ENCODE peak calls at places on chromosomes 7 and 10, in six cellular contexts. H is RCC 7860; B is GM12891; E is endothelial cell; X is CD8-positive, alpha-beta memory T cell; A is left colon. Y is an unnamed sample.

GRCh38 chr7:150633926-150634325 is 1.7 kb upstream of the GIMAP6 start:
- DNase-seq in H (no peak), B (no peak), E (no peak), X (no peak), A (no peak), Y (no peak)

GRCh38 chr7:135911091-135911490 is 66.1 kb downstream of the MTPN start:
- DNase-seq in H (no peak), B (no peak), E (no peak), X (no peak), A (peak), Y (peak)

GRCh38 chr10:5400843-5401242 is 3.8 kb downstream of the TUBAL3 start:
- DNase-seq in H (no peak), B (no peak), E (no peak), X (no peak), A (no peak), Y (no peak)

GRCh38 chr7:27587429-27587828 is 75.3 kb downstream of the HIBADH start:
- DNase-seq in H (no peak), B (no peak), E (no peak), X (no peak), A (no peak), Y (peak)

GRCh38 chr7:145156834-145157233 is 321.0 kb upstream of the TPK1 start:
- DNase-seq in H (no peak), B (no peak), E (no peak), X (no peak), A (no peak), Y (peak)

GRCh38 chr7:4683043-4683883 is 1.2 kb downstream of the FOXK1 start:
- DNase-seq in H (no peak), B (no peak), E (no peak), X (no peak), A (peak), Y (peak)

GRCh38 chr10:28072573-28072972 is 73.7 kb upstream of the ODAD2 start:
- DNase-seq in H (peak), B (no peak), E (no peak), X (no peak), A (no peak), Y (no peak)

GRCh38 chr10:47361293-47361692 is 13.1 kb downstream of the RBP3 start:
- DNase-seq in H (no peak), B (peak), E (peak), X (no peak), A (peak), Y (peak)

GRCh38 chr10:98074315-98074911 is 44.0 kb upstream of the CRTAC1 start:
- DNase-seq in H (no peak), B (no peak), E (peak), X (no peak), A (peak), Y (no peak)

GRCh38 chr7:36995776-36996175 is 271.5 kb upstream of the AOAH start:
- DNase-seq in H (no peak), B (no peak), E (no peak), X (no peak), A (no peak), Y (no peak)

GRCh38 chr10:22003964-22004281 is 393 bp upstream of the DNAJC1 start:
- DNase-seq in H (no peak), B (no peak), E (no peak), X (no peak), A (no peak), Y (no peak)

GRCh38 chr7:38000272-38000671 is 79.8 kb downstream of the EPDR1 start:
- DNase-seq in H (no peak), B (no peak), E (no peak), X (no peak), A (no peak), Y (no peak)

GRCh38 chr7:142711722-142712616 is 37.3 kb upstream of the PRSS1 start:
- DNase-seq in H (no peak), B (no peak), E (no peak), X (no peak), A (no peak), Y (peak)

GRCh38 chr10:29254123-29255046 is 34.5 kb upstream of the LYZL1 start:
- DNase-seq in H (peak), B (no peak), E (no peak), X (no peak), A (no peak), Y (no peak)

GRCh38 chr10:50409965-50410811 is 158.9 kb upstream of the ASAH2 start:
- DNase-seq in H (no peak), B (no peak), E (no peak), X (no peak), A (no peak), Y (peak)

GRCh38 chr7:84040365-84040764 is 154.2 kb downstream of the SEMA3A start:
- DNase-seq in H (no peak), B (no peak), E (no peak), X (no peak), A (no peak), Y (peak)

GRCh38 chr7:135447783-135448182 is 62.1 kb downstream of the CNOT4 start:
- DNase-seq in H (no peak), B (no peak), E (no peak), X (no peak), A (no peak), Y (no peak)

GRCh38 chr7:134632937-134633540 is 13.6 kb upstream of the BPGM start:
- DNase-seq in H (peak), B (no peak), E (peak), X (no peak), A (no peak), Y (peak)

GRCh38 chr7:80724249-80724871 is 85.9 kb downstream of the CD36 start:
- DNase-seq in H (no peak), B (no peak), E (no peak), X (no peak), A (no peak), Y (no peak)

GRCh38 chr10:92562424-92562823 is 11.5 kb downstream of the IDE start:
- DNase-seq in H (no peak), B (no peak), E (no peak), X (no peak), A (no peak), Y (no peak)

GRCh38 chr7:151869968-151870918 is 6.7 kb downstream of the PRKAG2 start:
- DNase-seq in H (no peak), B (no peak), E (no peak), X (no peak), A (no peak), Y (no peak)

GRCh38 chr10:121165276-121165675 is 314.1 kb downstream of the WDR11 start:
- DNase-seq in H (peak), B (no peak), E (no peak), X (no peak), A (no peak), Y (no peak)

GRCh38 chr7:101572156-101572555 is 56.9 kb downstream of the MYL10 start:
- DNase-seq in H (no peak), B (no peak), E (no peak), X (no peak), A (no peak), Y (no peak)

GRCh38 chr7:140225562-140226249 is 48.9 kb upstream of the KDM7A start:
- DNase-seq in H (no peak), B (no peak), E (no peak), X (no peak), A (no peak), Y (no peak)

GRCh38 chr7:1933066-1933835 is 263.2 kb downstream of the ELFN1 start:
- DNase-seq in H (no peak), B (no peak), E (no peak), X (no peak), A (no peak), Y (peak)

GRCh38 chr7:153891990-153892389 is 160.2 kb upstream of the DPP6 start:
- DNase-seq in H (no peak), B (no peak), E (no peak), X (no peak), A (no peak), Y (no peak)

GRCh38 chr10:103055105-103055504 is 137.0 kb downstream of the CNNM2 start:
- DNase-seq in H (no peak), B (no peak), E (no peak), X (no peak), A (no peak), Y (no peak)

GRCh38 chr10:127349737-127350136 is 153.3 kb upstream of the INSYN2A start:
- DNase-seq in H (no peak), B (no peak), E (no peak), X (no peak), A (no peak), Y (no peak)

GRCh38 chr10:24894309-24894708 is 58.1 kb downstream of the PRTFDC1 start:
- DNase-seq in H (peak), B (no peak), E (no peak), X (peak), A (no peak), Y (no peak)

Y was measured in NCI-H82.